ENCODE peak calls at places on chromosomes 7 and 10, in seven cellular contexts. One of them, this sample, is unnamed.

GRCh38 chr10:79044846-79045245 is 23.9 kb upstream of the ZMIZ1 start:
- DNase-seq in Ammon's horn: no peak
- DNase-seq in T-helper 9 cell: no peak
- DNase-seq in WTC11: no peak
- DNase-seq in astrocyte of the spinal cord: no peak
- DNase-seq in activated CD8-positive, alpha-beta memory T cell treated with anti-CD3 and anti-CD28 coated beads for 24 hours: no peak
- DNase-seq in NCI-H345: no peak
- DNase-seq in this sample: no peak

GRCh38 chr10:62640386-62640785 is 164.1 kb upstream of the ADO start:
- DNase-seq in WTC11: no peak
- DNase-seq in T-helper 9 cell: no peak
- DNase-seq in NCI-H345: no peak
- DNase-seq in activated CD8-positive, alpha-beta memory T cell treated with anti-CD3 and anti-CD28 coated beads for 24 hours: peak; percentile 30
- DNase-seq in Ammon's horn: no peak
- DNase-seq in astrocyte of the spinal cord: no peak
- DNase-seq in this sample: peak; percentile 75

GRCh38 chr10:5563991-5564536 is 39.3 kb downstream of the CALML3 start:
- DNase-seq in T-helper 9 cell: peak; percentile 20
- DNase-seq in NCI-H345: no peak
- DNase-seq in activated CD8-positive, alpha-beta memory T cell treated with anti-CD3 and anti-CD28 coated beads for 24 hours: no peak
- DNase-seq in astrocyte of the spinal cord: peak; percentile 35
- DNase-seq in Ammon's horn: no peak
- DNase-seq in WTC11: no peak
- DNase-seq in this sample: peak; percentile 86

GRCh38 chr7:81767883-81768282 is 2.0 kb downstream of the HGF start:
- DNase-seq in astrocyte of the spinal cord: no peak
- DNase-seq in Ammon's horn: no peak
- DNase-seq in activated CD8-positive, alpha-beta memory T cell treated with anti-CD3 and anti-CD28 coated beads for 24 hours: no peak
- DNase-seq in T-helper 9 cell: no peak
- DNase-seq in WTC11: no peak
- DNase-seq in NCI-H345: no peak
- DNase-seq in this sample: peak; percentile 42

GRCh38 chr7:73968511-73968910 is 59.5 kb upstream of the ELN start:
- DNase-seq in T-helper 9 cell: no peak
- DNase-seq in astrocyte of the spinal cord: no peak
- DNase-seq in NCI-H345: no peak
- DNase-seq in Ammon's horn: no peak
- DNase-seq in WTC11: no peak
- DNase-seq in activated CD8-positive, alpha-beta memory T cell treated with anti-CD3 and anti-CD28 coated beads for 24 hours: no peak
- DNase-seq in this sample: peak; percentile 18

GRCh38 chr7:11551470-11551869 is 280.5 kb downstream of the THSD7A start:
- DNase-seq in WTC11: no peak
- DNase-seq in activated CD8-positive, alpha-beta memory T cell treated with anti-CD3 and anti-CD28 coated beads for 24 hours: no peak
- DNase-seq in T-helper 9 cell: no peak
- DNase-seq in Ammon's horn: no peak
- DNase-seq in NCI-H345: no peak
- DNase-seq in astrocyte of the spinal cord: no peak
- DNase-seq in this sample: no peak

GRCh38 chr7:135162382-135163001 is 8.0 kb downstream of the CYREN start:
- DNase-seq in activated CD8-positive, alpha-beta memory T cell treated with anti-CD3 and anti-CD28 coated beads for 24 hours: no peak
- DNase-seq in astrocyte of the spinal cord: no peak
- DNase-seq in T-helper 9 cell: no peak
- DNase-seq in NCI-H345: no peak
- DNase-seq in WTC11: no peak
- DNase-seq in Ammon's horn: no peak
- DNase-seq in this sample: no peak

GRCh38 chr10:48216744-48217143 is 57.8 kb downstream of the FRMPD2 start:
- DNase-seq in astrocyte of the spinal cord: no peak
- DNase-seq in Ammon's horn: no peak
- DNase-seq in T-helper 9 cell: no peak
- DNase-seq in activated CD8-positive, alpha-beta memory T cell treated with anti-CD3 and anti-CD28 coated beads for 24 hours: no peak
- DNase-seq in NCI-H345: no peak
- DNase-seq in WTC11: no peak
- DNase-seq in this sample: no peak

GRCh38 chr7:151689196-151689971 is 169.7 kb upstream of the RHEB start:
- DNase-seq in WTC11: no peak
- DNase-seq in activated CD8-positive, alpha-beta memory T cell treated with anti-CD3 and anti-CD28 coated beads for 24 hours: no peak
- DNase-seq in astrocyte of the spinal cord: no peak
- DNase-seq in T-helper 9 cell: no peak
- DNase-seq in NCI-H345: peak; percentile 94
- DNase-seq in Ammon's horn: peak; percentile 82
- DNase-seq in this sample: no peak

GRCh38 chr7:139108256-139109187 is 998 bp downstream of the ZC3HAV1 start:
- DNase-seq in WTC11: peak; percentile 60
- DNase-seq in NCI-H345: peak; percentile 52
- DNase-seq in Ammon's horn: no peak
- DNase-seq in activated CD8-positive, alpha-beta memory T cell treated with anti-CD3 and anti-CD28 coated beads for 24 hours: peak; percentile 77
- DNase-seq in T-helper 9 cell: no peak
- DNase-seq in astrocyte of the spinal cord: peak; percentile 28
- DNase-seq in this sample: peak; percentile 30

GRCh38 chr7:128841171-128841690 is 11.0 kb downstream of the FLNC start:
- DNase-seq in Ammon's horn: no peak
- DNase-seq in activated CD8-positive, alpha-beta memory T cell treated with anti-CD3 and anti-CD28 coated beads for 24 hours: no peak
- DNase-seq in WTC11: no peak
- DNase-seq in T-helper 9 cell: no peak
- DNase-seq in astrocyte of the spinal cord: no peak
- DNase-seq in NCI-H345: peak; percentile 4
- DNase-seq in this sample: no peak

This sample was measured in EH.